ENCODE peak calls at places on chromosomes 6 and 20, in six cellular contexts. One of them, this sample, is unnamed.
A peak's percentile ranks its signal among the peaks of the same experiment; 100 is the strongest.

GRCh38 chr6:170152989-170153388 is 137.9 kb downstream of the DLL1 start:
- DNase-seq in PC-3: peak; percentile 70
- DNase-seq in psoas muscle: no peak
- DNase-seq in esophagus squamous epithelium: no peak
- DNase-seq in heart left ventricle: peak; percentile 54
- DNase-seq in CD8-positive, alpha-beta memory T cell: no peak
- DNase-seq in this sample: no peak

GRCh38 chr20:36613974-36614373 is 8.4 kb downstream of the RAB5IF start:
- DNase-seq in CD8-positive, alpha-beta memory T cell: no peak
- DNase-seq in esophagus squamous epithelium: no peak
- DNase-seq in heart left ventricle: no peak
- DNase-seq in psoas muscle: no peak
- DNase-seq in PC-3: peak; percentile 71
- DNase-seq in this sample: no peak

GRCh38 chr20:5073154-5074049 is 46.4 kb downstream of the PCNA start:
- DNase-seq in psoas muscle: peak; percentile 85
- DNase-seq in heart left ventricle: peak; percentile 96
- DNase-seq in esophagus squamous epithelium: no peak
- DNase-seq in PC-3: peak; percentile 98
- DNase-seq in CD8-positive, alpha-beta memory T cell: no peak
- DNase-seq in this sample: no peak

GRCh38 chr6:11367638-11368199 is 135.3 kb upstream of the NEDD9 start:
- DNase-seq in heart left ventricle: no peak
- DNase-seq in esophagus squamous epithelium: no peak
- DNase-seq in PC-3: no peak
- DNase-seq in CD8-positive, alpha-beta memory T cell: no peak
- DNase-seq in psoas muscle: no peak
- DNase-seq in this sample: no peak

GRCh38 chr20:2470432-2471193 is at the start of gene SNRPB:
- DNase-seq in esophagus squamous epithelium: peak; percentile 74
- DNase-seq in PC-3: peak; percentile 99
- DNase-seq in heart left ventricle: peak; percentile 96
- DNase-seq in CD8-positive, alpha-beta memory T cell: peak; percentile 97
- DNase-seq in psoas muscle: peak; percentile 95
- DNase-seq in this sample: peak; percentile 96

GRCh38 chr6:112330071-112330876 is 16.9 kb upstream of the RFPL4B start:
- DNase-seq in CD8-positive, alpha-beta memory T cell: no peak
- DNase-seq in psoas muscle: no peak
- DNase-seq in heart left ventricle: no peak
- DNase-seq in esophagus squamous epithelium: no peak
- DNase-seq in PC-3: peak; percentile 41
- DNase-seq in this sample: no peak

GRCh38 chr20:50273601-50274491 is 83.2 kb downstream of the CEBPB start:
- DNase-seq in psoas muscle: peak; percentile 71
- DNase-seq in esophagus squamous epithelium: no peak
- DNase-seq in PC-3: no peak
- DNase-seq in CD8-positive, alpha-beta memory T cell: no peak
- DNase-seq in heart left ventricle: no peak
- DNase-seq in this sample: no peak

GRCh38 chr6:113271437-113271836 is 585.7 kb upstream of the MARCKS start:
- DNase-seq in psoas muscle: no peak
- DNase-seq in CD8-positive, alpha-beta memory T cell: no peak
- DNase-seq in PC-3: no peak
- DNase-seq in esophagus squamous epithelium: no peak
- DNase-seq in heart left ventricle: no peak
- DNase-seq in this sample: no peak

GRCh38 chr6:18371010-18371409 is 16.1 kb upstream of the RNF144B start:
- DNase-seq in psoas muscle: no peak
- DNase-seq in esophagus squamous epithelium: no peak
- DNase-seq in heart left ventricle: no peak
- DNase-seq in CD8-positive, alpha-beta memory T cell: no peak
- DNase-seq in PC-3: no peak
- DNase-seq in this sample: no peak

GRCh38 chr20:18224968-18225568 is 63.3 kb upstream of the ZNF133 start:
- DNase-seq in CD8-positive, alpha-beta memory T cell: no peak
- DNase-seq in psoas muscle: peak; percentile 29
- DNase-seq in esophagus squamous epithelium: no peak
- DNase-seq in heart left ventricle: peak; percentile 64
- DNase-seq in PC-3: peak; percentile 82
- DNase-seq in this sample: no peak

GRCh38 chr6:17115251-17116089 is 13.6 kb downstream of the STMND1 start:
- DNase-seq in psoas muscle: no peak
- DNase-seq in esophagus squamous epithelium: no peak
- DNase-seq in PC-3: peak; percentile 88
- DNase-seq in heart left ventricle: no peak
- DNase-seq in CD8-positive, alpha-beta memory T cell: no peak
- DNase-seq in this sample: no peak

GRCh38 chr6:45553730-45554344 is 176.1 kb upstream of the SUPT3H start:
- DNase-seq in psoas muscle: no peak
- DNase-seq in heart left ventricle: no peak
- DNase-seq in esophagus squamous epithelium: no peak
- DNase-seq in CD8-positive, alpha-beta memory T cell: no peak
- DNase-seq in PC-3: no peak
- DNase-seq in this sample: no peak

GRCh38 chr20:47198254-47198671 is 158.2 kb downstream of the ZMYND8 start:
- DNase-seq in esophagus squamous epithelium: no peak
- DNase-seq in heart left ventricle: no peak
- DNase-seq in psoas muscle: no peak
- DNase-seq in PC-3: peak; percentile 41
- DNase-seq in CD8-positive, alpha-beta memory T cell: no peak
- DNase-seq in this sample: no peak

GRCh38 chr20:39083781-39084180 is 121.6 kb downstream of the DHX35 start:
- DNase-seq in esophagus squamous epithelium: no peak
- DNase-seq in CD8-positive, alpha-beta memory T cell: no peak
- DNase-seq in heart left ventricle: no peak
- DNase-seq in PC-3: no peak
- DNase-seq in psoas muscle: no peak
- DNase-seq in this sample: no peak

GRCh38 chr6:10838794-10839333 is 525 bp upstream of the MAK start:
- DNase-seq in heart left ventricle: no peak
- DNase-seq in PC-3: no peak
- DNase-seq in CD8-positive, alpha-beta memory T cell: no peak
- DNase-seq in esophagus squamous epithelium: no peak
- DNase-seq in psoas muscle: no peak
- DNase-seq in this sample: no peak

GRCh38 chr6:23349521-23350147 is 776.4 kb upstream of the NRSN1 start:
- DNase-seq in heart left ventricle: no peak
- DNase-seq in PC-3: peak; percentile 99
- DNase-seq in esophagus squamous epithelium: no peak
- DNase-seq in psoas muscle: no peak
- DNase-seq in CD8-positive, alpha-beta memory T cell: no peak
- DNase-seq in this sample: no peak

GRCh38 chr6:137894779-137895385 is 27.8 kb downstream of the TNFAIP3 start:
- DNase-seq in psoas muscle: no peak
- DNase-seq in PC-3: peak; percentile 37
- DNase-seq in heart left ventricle: no peak
- DNase-seq in CD8-positive, alpha-beta memory T cell: no peak
- DNase-seq in esophagus squamous epithelium: no peak
- DNase-seq in this sample: no peak

GRCh38 chr6:26104457-26105108 is 17.4 kb downstream of the HFE start:
- DNase-seq in esophagus squamous epithelium: no peak
- DNase-seq in CD8-positive, alpha-beta memory T cell: peak; percentile 57
- DNase-seq in psoas muscle: no peak
- DNase-seq in heart left ventricle: no peak
- DNase-seq in PC-3: peak; percentile 46
- DNase-seq in this sample: no peak

GRCh38 chr20:57513199-57513598 is 11.7 kb downstream of the CTCFL start:
- DNase-seq in heart left ventricle: no peak
- DNase-seq in esophagus squamous epithelium: no peak
- DNase-seq in CD8-positive, alpha-beta memory T cell: no peak
- DNase-seq in PC-3: peak; percentile 58
- DNase-seq in psoas muscle: no peak
- DNase-seq in this sample: no peak

GRCh38 chr20:40230486-40230885 is 458.6 kb downstream of the MAFB start:
- DNase-seq in psoas muscle: no peak
- DNase-seq in PC-3: no peak
- DNase-seq in CD8-positive, alpha-beta memory T cell: no peak
- DNase-seq in heart left ventricle: no peak
- DNase-seq in esophagus squamous epithelium: no peak
- DNase-seq in this sample: no peak

GRCh38 chr20:834151-834747 is 734 bp downstream of the FAM110A start:
- DNase-seq in heart left ventricle: no peak
- DNase-seq in esophagus squamous epithelium: no peak
- DNase-seq in PC-3: peak; percentile 13
- DNase-seq in psoas muscle: no peak
- DNase-seq in CD8-positive, alpha-beta memory T cell: no peak
- DNase-seq in this sample: no peak

GRCh38 chr6:35059606-35060355 is 81.4 kb downstream of the TCP11 start:
- DNase-seq in esophagus squamous epithelium: no peak
- DNase-seq in heart left ventricle: no peak
- DNase-seq in psoas muscle: no peak
- DNase-seq in PC-3: no peak
- DNase-seq in CD8-positive, alpha-beta memory T cell: no peak
- DNase-seq in this sample: no peak

GRCh38 chr20:43994486-43995100 is 79.9 kb downstream of the TOX2 start:
- DNase-seq in esophagus squamous epithelium: no peak
- DNase-seq in PC-3: peak; percentile 65
- DNase-seq in heart left ventricle: no peak
- DNase-seq in CD8-positive, alpha-beta memory T cell: no peak
- DNase-seq in psoas muscle: no peak
- DNase-seq in this sample: no peak

GRCh38 chr6:144595266-144595665 is 310.1 kb downstream of the UTRN start:
- DNase-seq in PC-3: no peak
- DNase-seq in heart left ventricle: no peak
- DNase-seq in CD8-positive, alpha-beta memory T cell: no peak
- DNase-seq in psoas muscle: no peak
- DNase-seq in esophagus squamous epithelium: no peak
- DNase-seq in this sample: no peak

GRCh38 chr6:160086754-160087153 is 34.9 kb upstream of the SLC22A1 start:
- DNase-seq in psoas muscle: no peak
- DNase-seq in PC-3: no peak
- DNase-seq in heart left ventricle: no peak
- DNase-seq in esophagus squamous epithelium: no peak
- DNase-seq in CD8-positive, alpha-beta memory T cell: no peak
- DNase-seq in this sample: no peak

GRCh38 chr6:160088069-160088773 is 33.4 kb upstream of the SLC22A1 start:
- DNase-seq in esophagus squamous epithelium: no peak
- DNase-seq in CD8-positive, alpha-beta memory T cell: no peak
- DNase-seq in PC-3: peak; percentile 78
- DNase-seq in psoas muscle: peak; percentile 64
- DNase-seq in heart left ventricle: peak; percentile 68
- DNase-seq in this sample: no peak

GRCh38 chr6:160088774-160089533 is 32.7 kb upstream of the SLC22A1 start:
- DNase-seq in PC-3: no peak
- DNase-seq in psoas muscle: no peak
- DNase-seq in CD8-positive, alpha-beta memory T cell: no peak
- DNase-seq in esophagus squamous epithelium: no peak
- DNase-seq in heart left ventricle: no peak
- DNase-seq in this sample: no peak

GRCh38 chr6:160092602-160093001 is 29.0 kb upstream of the SLC22A1 start:
- DNase-seq in psoas muscle: no peak
- DNase-seq in esophagus squamous epithelium: no peak
- DNase-seq in heart left ventricle: no peak
- DNase-seq in PC-3: no peak
- DNase-seq in CD8-positive, alpha-beta memory T cell: no peak
- DNase-seq in this sample: no peak

DNA sequence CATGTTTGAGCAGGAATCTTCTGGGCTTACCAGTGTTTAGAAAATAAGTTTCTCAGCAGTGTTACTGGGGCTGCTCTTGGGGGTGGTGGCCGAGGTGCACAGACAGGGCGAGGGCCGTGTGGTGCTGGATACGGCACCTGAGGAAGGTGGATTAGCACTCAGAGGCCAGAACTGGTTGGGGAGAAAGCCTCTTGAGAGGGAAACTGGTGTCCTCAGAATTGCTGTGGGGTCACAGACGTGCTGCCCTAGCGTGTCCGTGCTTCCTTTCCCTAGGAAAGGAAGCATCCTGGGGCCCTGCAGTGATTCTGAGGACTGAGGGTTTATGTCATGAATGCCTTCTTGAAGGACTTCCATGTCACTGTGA is 32.1 kb upstream of the SLC22A1 start:
- DNase-seq in esophagus squamous epithelium: no peak
- DNase-seq in heart left ventricle: no peak
- DNase-seq in psoas muscle: no peak
- DNase-seq in CD8-positive, alpha-beta memory T cell: no peak
- DNase-seq in PC-3: no peak
- DNase-seq in this sample: no peak
- H3K36me3 ChIP-seq in esophagus squamous epithelium: peaks cover 27% of the 10 kb centered on the region
- H3K36me3 ChIP-seq in heart left ventricle: peaks cover 37% of the 10 kb centered on the region
- H3K36me3 ChIP-seq in psoas muscle: peaks cover 98% of the 10 kb centered on the region
- H3K36me3 ChIP-seq in CD8-positive, alpha-beta memory T cell: peaks cover 78% of the 10 kb centered on the region
- H3K36me3 ChIP-seq in PC-3: peaks cover 15% of the 10 kb centered on the region
- H3K36me3 ChIP-seq in this sample: peaks cover 68% of the 10 kb centered on the region

GRCh38 chr6:132919476-132919875 is 105.1 kb downstream of the RPS12 start:
- DNase-seq in PC-3: peak; percentile 70
- DNase-seq in psoas muscle: peak; percentile 69
- DNase-seq in esophagus squamous epithelium: no peak
- DNase-seq in heart left ventricle: peak; percentile 63
- DNase-seq in CD8-positive, alpha-beta memory T cell: no peak
- DNase-seq in this sample: no peak
- H3K27me3 ChIP-seq in PC-3: no peaks in the 10 kb centered on the region
- H3K27me3 ChIP-seq in psoas muscle: no peaks in the 10 kb centered on the region
- H3K27me3 ChIP-seq in esophagus squamous epithelium: no peaks in the 10 kb centered on the region
- H3K27me3 ChIP-seq in heart left ventricle: no peaks in the 10 kb centered on the region
- H3K27me3 ChIP-seq in CD8-positive, alpha-beta memory T cell: no peaks in the 10 kb centered on the region
- H3K27me3 ChIP-seq in this sample: no peaks in the 10 kb centered on the region

DNA sequence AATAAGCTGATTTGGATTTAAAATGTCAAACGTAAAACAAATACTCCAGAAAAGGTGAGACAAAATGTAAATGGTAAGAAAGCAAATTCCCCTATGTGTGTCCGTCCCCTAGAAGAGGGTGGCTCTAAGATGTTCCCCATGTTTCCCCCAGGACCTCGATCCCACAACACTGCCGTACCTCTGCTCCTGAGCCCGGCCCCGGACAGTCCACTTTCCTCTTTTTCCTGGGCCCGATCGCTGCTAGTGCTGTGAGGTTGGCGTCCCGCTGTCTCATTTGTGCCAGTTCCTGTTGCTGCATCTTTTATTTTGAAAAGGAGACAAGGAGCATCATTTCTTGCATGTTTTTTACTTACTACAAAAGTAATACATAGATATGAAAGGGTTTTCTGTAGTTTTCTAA is 68.3 kb downstream of the TAF4 start:
- DNase-seq in PC-3: no peak
- DNase-seq in heart left ventricle: no peak
- DNase-seq in esophagus squamous epithelium: no peak
- DNase-seq in psoas muscle: no peak
- DNase-seq in CD8-positive, alpha-beta memory T cell: no peak
- DNase-seq in this sample: no peak
- H3K36me3 ChIP-seq in PC-3: peaks cover 66% of the 10 kb centered on the region
- H3K36me3 ChIP-seq in heart left ventricle: peaks cover 30% of the 10 kb centered on the region
- H3K36me3 ChIP-seq in esophagus squamous epithelium: peaks cover 16% of the 10 kb centered on the region
- H3K36me3 ChIP-seq in psoas muscle: peaks cover 97% of the 10 kb centered on the region
- H3K36me3 ChIP-seq in CD8-positive, alpha-beta memory T cell: peaks cover 41% of the 10 kb centered on the region
- H3K36me3 ChIP-seq in this sample: peaks cover 46% of the 10 kb centered on the region

GRCh38 chr6:104953410-104953953 is 3.4 kb upstream of the LIN28B start:
- DNase-seq in PC-3: no peak
- DNase-seq in psoas muscle: no peak
- DNase-seq in esophagus squamous epithelium: no peak
- DNase-seq in CD8-positive, alpha-beta memory T cell: no peak
- DNase-seq in heart left ventricle: no peak
- DNase-seq in this sample: no peak
- H3K27me3 ChIP-seq in PC-3: peaks cover 61% of the 10 kb centered on the region
- H3K27me3 ChIP-seq in psoas muscle: peaks cover 16% of the 10 kb centered on the region
- H3K27me3 ChIP-seq in esophagus squamous epithelium: peaks cover 52% of the 10 kb centered on the region
- H3K27me3 ChIP-seq in CD8-positive, alpha-beta memory T cell: peaks cover 47% of the 10 kb centered on the region
- H3K27me3 ChIP-seq in heart left ventricle: peaks cover 95% of the 10 kb centered on the region
- H3K27me3 ChIP-seq in this sample: peaks cover 43% of the 10 kb centered on the region